ENCODE peak calls at places on chromosomes 12 and 14, in seven cellular contexts. M is germinal center; I is mammary epithelial cell; R is stimulated activated CD4-positive, alpha-beta T cell treated with anti-CD3 and anti-CD28 coated beads, Interleukin-4, amount 100 ng/mL, for 4 hours; A is hippocampal formation; F is HEK293T; L is central memory CD4-positive, alpha-beta T cell. Z is an unnamed sample.

GRCh38 chr14:95886366-95886765 is 9.7 kb downstream of the TUNAR start:
- DNase-seq in M (no peak), I (no peak), R (no peak), A (peak; percentile 10), F (no peak), L (no peak), Z (no peak)

GRCh38 chr12:62813031-62813829 is 121.7 kb downstream of the PPM1H start:
- DNase-seq in M (peak; percentile 32), I (peak; percentile 40), R (peak; percentile 28), A (peak; percentile 43), F (peak; percentile 67), L (no peak), Z (no peak)

GRCh38 chr14:103066399-103066798 is 9.1 kb upstream of the CDC42BPB start:
- DNase-seq in M (no peak), I (no peak), R (no peak), A (no peak), F (no peak), L (no peak), Z (no peak)

GRCh38 chr12:132887513-132888341 is at the start of gene CHFR:
- DNase-seq in M (peak; percentile 96), I (peak; percentile 97), R (peak; percentile 91), A (peak; percentile 94), F (peak; percentile 97), L (peak; percentile 96), Z (peak; percentile 99)

GRCh38 chr14:62706217-62706616 is 339.0 kb downstream of the KCNH5 start:
- DNase-seq in M (no peak), I (no peak), R (no peak), A (no peak), F (no peak), L (no peak), Z (no peak)

GRCh38 chr14:84098261-84098660 is 1431.7 kb upstream of the FLRT2 start:
- DNase-seq in M (no peak), I (no peak), R (no peak), A (no peak), F (no peak), L (no peak), Z (no peak)

GRCh38 chr12:85872497-85873091 is 1.5 kb upstream of the NTS start:
- DNase-seq in M (peak; percentile 3), I (peak; percentile 45), R (no peak), A (no peak), F (peak; percentile 29), L (no peak), Z (no peak)

GRCh38 chr14:96568646-96569045 is 66.5 kb downstream of the PAPOLA start:
- DNase-seq in M (no peak), I (no peak), R (no peak), A (no peak), F (no peak), L (no peak), Z (no peak)

GRCh38 chr12:41699658-41700057 is 445.0 kb downstream of the GXYLT1 start:
- DNase-seq in M (no peak), I (no peak), R (no peak), A (no peak), F (no peak), L (no peak), Z (no peak)

GRCh38 chr14:91786188-91786587 is 54.3 kb upstream of the CATSPERB start:
- DNase-seq in M (no peak), I (no peak), R (no peak), A (no peak), F (no peak), L (no peak), Z (no peak)

GRCh38 chr14:22333408-22334274 is 255.4 kb downstream of the DAD1 start:
- DNase-seq in M (no peak), I (peak; percentile 52), R (no peak), A (no peak), F (no peak), L (no peak), Z (no peak)